ENCODE peak calls at places on chromosomes 3 and 15, in six cellular contexts. One of them, this sample, is unnamed. For H3K36me3, the result is how much of the 10 kb centered on the place peaks cover.

GRCh38 chr15:94930441-94930840 is 699.1 kb downstream of the MCTP2 start:
- DNase-seq in tibial artery: no peak
- DNase-seq in uterus: no peak
- DNase-seq in ovary: no peak
- DNase-seq in heart left ventricle: no peak
- DNase-seq in lung: no peak
- DNase-seq in this sample: no peak

GRCh38 chr3:187739125-187739560 is 6.1 kb downstream of the BCL6 start:
- DNase-seq in tibial artery: peak
- DNase-seq in uterus: no peak
- DNase-seq in ovary: peak
- DNase-seq in heart left ventricle: peak
- DNase-seq in lung: no peak
- DNase-seq in this sample: no peak

GRCh38 chr15:50971115-50971514 is 62.6 kb downstream of the AP4E1 start:
- DNase-seq in tibial artery: no peak
- DNase-seq in uterus: no peak
- DNase-seq in ovary: no peak
- DNase-seq in heart left ventricle: no peak
- DNase-seq in lung: no peak
- DNase-seq in this sample: no peak

GRCh38 chr3:191255156-191255555 is 56.1 kb downstream of the OSTN start:
- DNase-seq in tibial artery: no peak
- DNase-seq in uterus: no peak
- DNase-seq in ovary: no peak
- DNase-seq in heart left ventricle: no peak
- DNase-seq in lung: no peak
- DNase-seq in this sample: no peak

GRCh38 chr3:42214064-42214463 is 51.9 kb downstream of the CCK start:
- DNase-seq in tibial artery: no peak
- DNase-seq in uterus: no peak
- DNase-seq in ovary: no peak
- DNase-seq in heart left ventricle: no peak
- DNase-seq in lung: peak
- DNase-seq in this sample: no peak

GRCh38 chr3:185792955-185793354 is 31.9 kb downstream of the IGF2BP2 start:
- DNase-seq in tibial artery: no peak
- DNase-seq in uterus: no peak
- DNase-seq in ovary: no peak
- DNase-seq in heart left ventricle: no peak
- DNase-seq in lung: no peak
- DNase-seq in this sample: no peak

GRCh38 chr3:136728434-136728833 is 23.7 kb downstream of the STAG1 start:
- DNase-seq in tibial artery: no peak
- DNase-seq in uterus: no peak
- DNase-seq in ovary: no peak
- DNase-seq in heart left ventricle: no peak
- DNase-seq in lung: no peak
- DNase-seq in this sample: no peak

GRCh38 chr15:31483924-31484368 is 157.3 kb downstream of the KLF13 start:
- DNase-seq in tibial artery: peak
- DNase-seq in uterus: no peak
- DNase-seq in ovary: no peak
- DNase-seq in heart left ventricle: no peak
- DNase-seq in lung: no peak
- DNase-seq in this sample: no peak

GRCh38 chr3:47022540-47023161 is 43.2 kb downstream of the NBEAL2 start:
- DNase-seq in tibial artery: no peak
- DNase-seq in uterus: no peak
- DNase-seq in ovary: no peak
- DNase-seq in heart left ventricle: no peak
- DNase-seq in lung: no peak
- DNase-seq in this sample: peak

GRCh38 chr3:177441813-177442646 is 244.7 kb upstream of the TBL1XR1 start:
- DNase-seq in tibial artery: no peak
- DNase-seq in uterus: peak
- DNase-seq in ovary: no peak
- DNase-seq in heart left ventricle: no peak
- DNase-seq in lung: no peak
- DNase-seq in this sample: no peak

DNA sequence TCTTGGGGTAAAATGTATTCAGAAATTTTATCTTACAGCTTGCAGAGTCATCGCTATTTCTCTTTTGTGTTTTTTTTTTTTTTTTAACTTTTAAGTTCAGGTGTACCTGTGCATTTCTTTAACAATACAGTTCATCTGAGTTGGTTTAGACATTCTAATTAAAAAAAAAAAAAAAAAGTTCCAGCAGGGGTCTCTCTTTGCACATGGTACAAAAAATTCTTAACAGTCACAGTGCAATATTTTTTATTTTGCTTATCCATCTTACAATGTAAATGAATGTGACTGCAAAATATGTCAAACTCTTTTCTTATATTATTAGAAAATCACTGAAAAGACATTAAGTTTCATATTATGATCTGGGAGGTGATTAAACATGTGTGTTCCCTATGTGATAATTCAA is 47.5 kb upstream of the SLC9A9 start:
- DNase-seq in tibial artery: no peak
- DNase-seq in uterus: no peak
- DNase-seq in ovary: no peak
- DNase-seq in heart left ventricle: no peak
- DNase-seq in lung: no peak
- DNase-seq in this sample: no peak
- TF ChIP-seq CTCF in tibial artery: peak
- TF ChIP-seq CTCF in uterus: no peak
- TF ChIP-seq CTCF in ovary: no peak
- TF ChIP-seq CTCF in heart left ventricle: peak
- TF ChIP-seq CTCF in lung: no peak
- TF ChIP-seq CTCF in this sample: no peak

GRCh38 chr3:52248165-52248541 is 2.6 kb downstream of the PPM1M start:
- DNase-seq in tibial artery: peak
- DNase-seq in uterus: no peak
- DNase-seq in ovary: no peak
- DNase-seq in heart left ventricle: no peak
- DNase-seq in lung: no peak
- DNase-seq in this sample: no peak
- H3K36me3 ChIP-seq in tibial artery: under half
- H3K36me3 ChIP-seq in uterus: under half
- H3K36me3 ChIP-seq in ovary: under half
- H3K36me3 ChIP-seq in heart left ventricle: under half
- H3K36me3 ChIP-seq in lung: under half
- H3K36me3 ChIP-seq in this sample: under half

GRCh38 chr3:22103423-22103822 is 352.4 kb upstream of the ZNF385D start:
- DNase-seq in tibial artery: no peak
- DNase-seq in uterus: no peak
- DNase-seq in ovary: no peak
- DNase-seq in heart left ventricle: no peak
- DNase-seq in lung: no peak
- DNase-seq in this sample: no peak

DNA sequence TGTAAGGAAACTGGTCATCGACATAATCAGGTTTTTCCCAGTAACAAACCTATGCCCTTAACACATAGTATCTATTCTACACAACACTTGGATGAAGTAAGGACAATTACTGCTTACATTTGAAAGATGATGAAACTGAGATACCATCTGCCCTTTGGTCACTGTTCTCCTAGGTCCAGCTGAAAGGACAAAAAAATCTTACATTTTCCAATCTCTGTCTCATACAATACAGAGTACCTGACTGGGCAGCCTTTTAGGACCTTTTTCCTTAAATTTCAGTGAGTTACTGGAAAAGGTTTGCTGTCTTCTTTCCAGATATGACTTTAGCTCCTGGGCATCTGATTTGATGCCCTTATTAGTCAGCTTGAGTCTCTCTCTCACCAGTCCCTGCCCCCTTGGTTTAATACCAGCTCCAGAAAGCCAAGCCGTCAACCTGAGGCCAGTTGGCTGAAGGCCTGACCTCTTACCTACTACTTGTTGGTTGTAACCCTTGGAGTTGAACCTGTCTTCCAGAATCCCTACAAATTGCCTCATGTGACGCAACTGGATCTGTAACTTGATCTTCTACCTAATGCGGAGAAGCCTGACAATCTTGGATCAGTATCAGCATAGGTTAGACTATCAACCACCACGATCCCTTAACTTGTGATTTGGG is 355.3 kb upstream of the ZNF385D start:
- DNase-seq in tibial artery: no peak
- DNase-seq in uterus: no peak
- DNase-seq in ovary: no peak
- DNase-seq in heart left ventricle: no peak
- DNase-seq in lung: no peak
- DNase-seq in this sample: no peak
- TF ChIP-seq CTCF in tibial artery: no peak
- TF ChIP-seq CTCF in uterus: no peak
- TF ChIP-seq CTCF in ovary: no peak
- TF ChIP-seq CTCF in heart left ventricle: no peak
- TF ChIP-seq CTCF in lung: no peak
- TF ChIP-seq CTCF in this sample: no peak

GRCh38 chr15:25056484-25057429 is 102.0 kb downstream of the SNRPN start:
- DNase-seq in tibial artery: peak
- DNase-seq in uterus: peak
- DNase-seq in ovary: no peak
- DNase-seq in heart left ventricle: no peak
- DNase-seq in lung: no peak
- DNase-seq in this sample: no peak

GRCh38 chr15:25055356-25056068 is 100.7 kb downstream of the SNRPN start:
- DNase-seq in tibial artery: peak
- DNase-seq in uterus: peak
- DNase-seq in ovary: no peak
- DNase-seq in heart left ventricle: no peak
- DNase-seq in lung: peak
- DNase-seq in this sample: no peak

GRCh38 chr15:25059698-25060471 is 105.1 kb downstream of the SNRPN start:
- DNase-seq in tibial artery: peak
- DNase-seq in uterus: peak
- DNase-seq in ovary: no peak
- DNase-seq in heart left ventricle: no peak
- DNase-seq in lung: no peak
- DNase-seq in this sample: no peak

GRCh38 chr15:25058080-25058785 is 103.4 kb downstream of the SNRPN start:
- DNase-seq in tibial artery: peak
- DNase-seq in uterus: peak
- DNase-seq in ovary: no peak
- DNase-seq in heart left ventricle: no peak
- DNase-seq in lung: no peak
- DNase-seq in this sample: no peak

GRCh38 chr15:25057574-25057973 is 102.8 kb downstream of the SNRPN start:
- DNase-seq in tibial artery: peak
- DNase-seq in uterus: peak
- DNase-seq in ovary: no peak
- DNase-seq in heart left ventricle: no peak
- DNase-seq in lung: no peak
- DNase-seq in this sample: no peak
- H3K36me3 ChIP-seq in tibial artery: half or more
- H3K36me3 ChIP-seq in uterus: under half
- H3K36me3 ChIP-seq in ovary: under half
- H3K36me3 ChIP-seq in heart left ventricle: half or more
- H3K36me3 ChIP-seq in lung: half or more
- H3K36me3 ChIP-seq in this sample: under half

GRCh38 chr3:171168086-171168485 is 141.6 kb upstream of the SLC2A2 start:
- DNase-seq in tibial artery: no peak
- DNase-seq in uterus: no peak
- DNase-seq in ovary: no peak
- DNase-seq in heart left ventricle: no peak
- DNase-seq in lung: no peak
- DNase-seq in this sample: no peak
- TF ChIP-seq CTCF in tibial artery: no peak
- TF ChIP-seq CTCF in uterus: no peak
- TF ChIP-seq CTCF in ovary: no peak
- TF ChIP-seq CTCF in heart left ventricle: peak
- TF ChIP-seq CTCF in lung: no peak
- TF ChIP-seq CTCF in this sample: no peak

GRCh38 chr3:50649451-50649931 is 25.2 kb upstream of the DOCK3 start:
- DNase-seq in tibial artery: no peak
- DNase-seq in uterus: no peak
- DNase-seq in ovary: no peak
- DNase-seq in heart left ventricle: peak
- DNase-seq in lung: no peak
- DNase-seq in this sample: no peak
- H3K36me3 ChIP-seq in tibial artery: under half
- H3K36me3 ChIP-seq in uterus: under half
- H3K36me3 ChIP-seq in ovary: under half
- H3K36me3 ChIP-seq in heart left ventricle: under half
- H3K36me3 ChIP-seq in lung: under half
- H3K36me3 ChIP-seq in this sample: under half

This sample was measured in transverse colon.